ENCODE peak calls at places on chromosomes 2 and 18, in four cellular contexts. X is GM23338, L is GM23248, R is mammary epithelial cell. N is an unnamed sample.

GRCh38 chr18:61569176-61569892 is 236.1 kb downstream of the CDH20 start:
- DNase-seq in L (peak; percentile 76), R (peak; percentile 76), X (peak; percentile 43), N (peak; percentile 32)

GRCh38 chr2:50732796-50733195 is 299.1 kb downstream of the NRXN1 start:
- DNase-seq in X (no peak), R (no peak), L (no peak), N (no peak)

GRCh38 chr18:74742573-74742972 is 144.9 kb downstream of the ZNF407 start:
- DNase-seq in R (peak; percentile 9), X (no peak), L (peak; percentile 22), N (no peak)

GRCh38 chr2:121066526-121066925 is 218.5 kb downstream of the TFCP2L1 start:
- DNase-seq in X (peak; percentile 75), R (no peak), L (no peak), N (no peak)

GRCh38 chr18:79953921-79954651 is 2.6 kb upstream of the SLC66A2 start:
- DNase-seq in R (no peak), L (no peak), X (no peak), N (no peak)

GRCh38 chr2:158894078-158894477 is 74.4 kb upstream of the TANC1 start:
- DNase-seq in R (peak; percentile 90), L (peak; percentile 84), X (no peak), N (no peak)

GRCh38 chr2:166090900-166091299 is 36.9 kb downstream of the SCN1A start:
- DNase-seq in R (peak; percentile 6), L (no peak), X (no peak), N (no peak)

GRCh38 chr2:69026026-69026425 is 13.0 kb downstream of the ANTXR1 start:
- DNase-seq in R (peak; percentile 54), X (peak; percentile 79), L (peak; percentile 50), N (no peak)

GRCh38 chr2:134718095-134718955 is 475 bp downstream of the TMEM163 start:
- DNase-seq in L (peak; percentile 10), R (no peak), X (peak; percentile 63), N (no peak)

GRCh38 chr2:85789271-85789670 is 35.5 kb downstream of the ATOH8 start:
- DNase-seq in L (no peak), R (no peak), X (no peak), N (no peak)

GRCh38 chr2:38146302-38146916 is 70.5 kb upstream of the CYP1B1 start:
- DNase-seq in X (no peak), L (peak; percentile 93), R (peak; percentile 90), N (peak; percentile 5)

GRCh38 chr2:188512456-188512855 is 220.8 kb downstream of the GULP1 start:
- DNase-seq in R (peak; percentile 25), X (peak; percentile 54), L (peak; percentile 77), N (no peak)

GRCh38 chr2:100260712-100261620 is 61.3 kb downstream of the LONRF2 start:
- DNase-seq in L (peak; percentile 82), X (peak; percentile 86), R (peak; percentile 37), N (peak; percentile 62)

GRCh38 chr2:172726172-172726735 is 9.4 kb upstream of the RAPGEF4 start:
- DNase-seq in L (no peak), X (no peak), R (no peak), N (no peak)

GRCh38 chr2:44959855-44960254 is 18.4 kb downstream of the SIX3 start:
- DNase-seq in X (no peak), R (no peak), L (peak; percentile 50), N (no peak)

GRCh38 chr2:112623913-112624777 is 21.6 kb upstream of the SLC20A1 start:
- DNase-seq in X (no peak), L (peak; percentile 95), R (peak; percentile 99), N (peak; percentile 20)

GRCh38 chr2:238988752-238989151 is 140.9 kb downstream of the TWIST2 start:
- DNase-seq in X (no peak), L (no peak), R (no peak), N (no peak)

GRCh38 chr2:215979615-215980014 is 33.7 kb downstream of the MREG start:
- DNase-seq in R (no peak), L (no peak), X (no peak), N (no peak)

DNA sequence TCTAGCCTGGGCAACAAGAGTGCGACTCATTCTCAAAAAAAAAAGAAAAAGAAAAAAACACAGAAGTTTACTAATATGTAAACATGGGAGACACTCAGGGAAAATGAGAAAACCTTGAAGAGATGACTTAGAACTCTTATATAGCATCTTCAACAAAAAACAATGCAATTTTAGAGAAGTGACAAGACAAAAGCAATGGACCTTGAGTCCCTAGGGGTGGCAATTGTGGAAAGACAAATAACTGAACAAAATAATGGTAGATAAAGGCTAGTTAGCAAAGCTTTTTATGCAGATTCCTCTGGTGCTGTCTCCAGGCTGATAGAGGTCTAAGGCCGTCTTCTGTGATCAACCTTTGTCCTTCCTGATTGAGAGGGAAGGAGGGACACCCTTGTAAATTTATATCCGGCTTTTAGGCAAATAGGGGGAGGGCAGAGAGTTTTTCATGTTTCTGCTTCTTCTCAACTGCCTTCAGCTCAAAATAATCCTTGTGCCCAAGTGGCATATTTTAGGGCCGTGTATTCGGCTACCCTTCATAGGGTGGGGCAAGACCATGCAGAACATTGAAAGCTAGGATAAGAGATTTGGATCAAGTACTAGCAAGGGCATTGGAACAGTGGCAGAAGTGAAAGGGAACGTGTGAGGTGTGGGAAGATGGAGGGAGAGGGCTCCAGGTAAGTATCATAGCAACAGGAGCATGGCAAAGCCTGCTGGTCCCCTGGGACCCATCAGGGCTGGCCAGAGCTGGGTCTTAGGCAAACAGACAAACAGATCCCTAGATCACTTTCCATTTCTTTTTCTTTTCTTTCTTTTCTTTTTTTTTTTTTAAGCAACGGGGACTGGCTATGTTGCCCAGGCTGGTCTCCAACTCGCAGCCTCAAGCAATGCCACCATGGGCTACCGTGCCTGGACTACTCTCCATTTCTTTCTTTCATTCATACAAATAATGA is 116.2 kb upstream of the STPG4 start:
- DNase-seq in R (no peak), L (no peak), X (no peak), N (no peak)
- H3K4me2 ChIP-seq in R (no peak overlapping the region), L (no peak overlapping the region), X (peak overlapping the region; percentile 81), N (no peak overlapping the region)

DNA sequence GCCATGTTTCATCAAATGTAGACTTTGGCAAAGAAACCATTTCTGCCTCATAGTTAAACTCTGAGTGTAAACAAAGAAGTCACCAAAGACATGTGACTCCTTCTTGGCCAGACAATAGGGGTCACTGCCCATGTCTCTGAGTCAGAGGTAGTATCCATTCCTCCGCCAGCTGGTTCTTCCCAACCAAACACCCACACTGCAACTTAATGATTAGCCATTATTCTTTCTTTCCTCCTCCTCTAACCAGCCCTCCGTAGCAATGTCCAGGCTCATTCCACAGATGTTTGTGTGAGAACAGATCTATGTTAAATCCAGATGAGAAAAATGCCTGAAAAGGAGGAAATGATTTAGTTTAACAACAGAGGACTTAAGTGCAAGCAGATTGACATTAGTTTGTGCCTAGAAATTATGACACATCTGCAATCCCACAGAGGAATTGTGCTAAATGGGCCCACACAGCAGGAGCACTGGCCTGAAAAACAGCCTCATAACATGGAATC is 127.9 kb upstream of the SH3BP4 start:
- DNase-seq in R (peak; percentile 56), X (no peak), L (peak; percentile 98), N (no peak)
- TF ChIP-seq EZH2 in R (no peak), X (no peak), L (no peak), N (no peak)

GRCh38 chr18:2087877-2088673 is 483.2 kb downstream of the METTL4 start:
- DNase-seq in R (peak; percentile 9), L (no peak), X (no peak), N (no peak)
- H3K4me2 ChIP-seq in R (no peak overlapping the region), L (no peak overlapping the region), X (no peak overlapping the region), N (no peak overlapping the region)

GRCh38 chr2:10042301-10043161 is 819 bp upstream of the KLF11 start:
- DNase-seq in R (no peak), X (peak; percentile 78), L (peak; percentile 89), N (no peak)
- TF ChIP-seq EZH2 in R (no peak), X (no peak), L (no peak), N (no peak)

GRCh38 chr2:174729797-174730529 is 34.3 kb downstream of the CHRNA1 start:
- DNase-seq in L (peak; percentile 52), R (no peak), X (peak; percentile 74), N (no peak)
- H3K4me2 ChIP-seq in L (peak overlapping the region; percentile 80), R (peak overlapping the region; percentile 73), X (peak overlapping the region; percentile 84), N (no peak overlapping the region)

GRCh38 chr2:229947544-229947943 is 25.2 kb downstream of the FBXO36 start:
- DNase-seq in L (no peak), X (no peak), R (no peak), N (no peak)

GRCh38 chr2:229943171-229943570 is 20.9 kb downstream of the FBXO36 start:
- DNase-seq in X (no peak), L (no peak), R (no peak), N (no peak)

GRCh38 chr2:229945975-229946374 is 23.7 kb downstream of the FBXO36 start:
- DNase-seq in X (no peak), L (no peak), R (no peak), N (no peak)

GRCh38 chr2:229942671-229943070 is 20.4 kb downstream of the FBXO36 start:
- DNase-seq in L (no peak), X (no peak), R (no peak), N (no peak)

GRCh38 chr2:229943770-229944449 is 21.6 kb downstream of the FBXO36 start:
- DNase-seq in X (no peak), L (no peak), R (no peak), N (no peak)
- TF ChIP-seq EZH2 in X (no peak), L (no peak), R (no peak), N (no peak)

DNA sequence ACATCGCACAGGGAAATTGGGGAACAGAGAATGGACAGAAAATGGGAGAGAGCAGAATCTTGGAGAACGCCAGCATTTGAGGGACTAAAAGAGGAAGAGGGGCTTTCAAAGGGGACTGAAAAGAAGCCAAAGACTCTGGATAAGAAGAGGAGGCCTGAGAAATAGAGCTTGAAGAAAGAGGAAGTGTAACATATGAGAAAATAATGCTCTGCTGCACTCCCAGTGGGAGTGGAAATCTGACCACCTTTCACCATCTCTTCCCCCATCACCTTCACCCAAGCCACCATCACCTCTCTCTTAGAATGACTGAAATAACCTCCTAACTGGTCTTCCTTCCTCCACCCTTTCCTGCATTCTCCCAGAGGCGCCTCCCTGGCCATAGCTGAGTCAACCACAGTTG is 16.9 kb downstream of the CXCR1 start:
- DNase-seq in X (no peak), R (no peak), L (no peak), N (no peak)
- H3K4me2 ChIP-seq in X (no peak overlapping the region), R (no peak overlapping the region), L (no peak overlapping the region), N (no peak overlapping the region)

DNA sequence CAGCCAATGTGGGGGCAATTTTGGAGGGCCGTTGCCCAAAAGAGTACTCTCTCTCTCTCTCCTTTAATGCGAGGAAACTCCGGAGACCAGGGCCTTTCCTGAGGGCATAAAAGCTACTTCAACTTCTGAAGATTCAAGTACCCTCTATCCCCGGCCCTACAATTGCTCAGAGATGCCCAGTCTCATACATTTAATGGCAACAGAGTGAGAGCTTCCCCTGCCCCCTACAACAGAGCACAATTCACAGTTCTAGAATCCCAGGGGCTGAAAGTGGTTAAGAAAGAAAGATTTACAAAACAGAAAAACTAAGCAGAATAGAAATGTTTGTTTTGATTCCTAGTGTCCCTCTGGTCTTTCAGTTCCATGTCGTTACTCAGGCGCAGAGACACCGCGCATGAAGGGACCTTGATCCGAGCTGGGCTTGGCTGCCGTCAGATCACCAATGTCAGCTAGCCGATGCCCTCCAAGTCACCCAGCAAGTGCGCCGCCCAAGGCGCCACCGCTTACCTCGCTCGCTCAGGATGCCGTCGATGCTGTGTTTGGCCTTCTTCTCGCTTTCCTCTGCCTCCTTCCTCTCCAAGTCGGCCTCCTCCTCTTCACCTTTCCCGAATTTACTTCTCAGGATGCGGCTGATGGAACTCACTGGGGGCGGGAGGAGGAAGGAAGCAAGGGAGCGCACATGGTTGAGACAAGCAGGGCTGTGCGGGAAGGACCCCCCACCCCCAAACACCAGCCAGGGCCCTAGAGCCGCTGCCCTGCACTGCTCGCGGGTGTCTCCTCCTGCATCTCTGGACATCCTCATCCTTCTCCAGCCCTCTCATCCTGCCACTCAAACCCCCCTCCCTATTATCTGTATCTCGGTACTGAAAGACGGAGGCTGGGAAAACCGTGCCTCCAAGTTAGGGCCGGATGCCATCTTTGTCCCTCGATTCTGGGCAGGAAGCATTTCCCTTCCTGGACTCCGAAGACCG is 4.9 kb downstream of the PAX3 start:
- DNase-seq in X (peak; percentile 63), L (no peak), R (no peak), N (no peak)
- TF ChIP-seq EZH2 in X (peak; percentile 94), L (no peak), R (peak; percentile 92), N (no peak)

N was measured in DND-41.